ENCODE peak calls at places on chromosomes 6 and 20, in six cellular contexts. Y is IMR-90, R is mesenchymal stem cell, A is H1, F is trophoblast cell, V is neuronal stem cell. E is an unnamed sample.

GRCh38 chr6:23611776-23612381 is 514.1 kb upstream of the NRSN1 start:
- DNase-seq in Y (no peak), R (no peak), A (no peak), F (no peak), V (no peak), E (no peak)

GRCh38 chr6:53547815-53548496 is 3.1 kb upstream of the GCLC start:
- DNase-seq in Y (peak; percentile 97), R (peak; percentile 98), A (peak; percentile 74), F (peak; percentile 98), V (peak; percentile 89), E (peak; percentile 95)

GRCh38 chr20:41172296-41173140 is 35.2 kb downstream of the PLCG1 start:
- DNase-seq in Y (no peak), R (no peak), A (no peak), F (no peak), V (no peak), E (peak; percentile 33)

GRCh38 chr6:44257007-44257752 is at the start of gene SLC35B2:
- DNase-seq in Y (peak; percentile 67), R (peak; percentile 81), A (no peak), F (peak; percentile 35), V (peak; percentile 78), E (peak; percentile 83)

GRCh38 chr6:166488081-166488685 is 98.3 kb downstream of the RAMACL start:
- DNase-seq in Y (peak; percentile 39), R (peak; percentile 16), A (no peak), F (no peak), V (no peak), E (no peak)

GRCh38 chr20:63963784-63964301 is 5.9 kb downstream of the ZNF512B start:
- DNase-seq in Y (no peak), R (no peak), A (no peak), F (no peak), V (no peak), E (no peak)

GRCh38 chr6:11525468-11526155 is 11.9 kb upstream of the TMEM170B start:
- DNase-seq in Y (peak; percentile 13), R (peak; percentile 74), A (no peak), F (peak; percentile 36), V (no peak), E (no peak)

GRCh38 chr6:56851104-56851503 is 103.8 kb upstream of the BEND6 start:
- DNase-seq in Y (peak; percentile 74), R (peak; percentile 68), A (no peak), F (no peak), V (no peak), E (peak; percentile 60)

GRCh38 chr6:126156973-126157372 is 170.6 kb downstream of the TRMT11 start:
- DNase-seq in Y (no peak), R (no peak), A (no peak), F (no peak), V (no peak), E (no peak)

GRCh38 chr6:37182736-37183590 is 13.0 kb downstream of the PIM1 start:
- DNase-seq in Y (no peak), R (no peak), A (no peak), F (no peak), V (no peak), E (no peak)

GRCh38 chr6:37256692-37257319 is 766 bp upstream of the TBC1D22B start:
- DNase-seq in Y (peak; percentile 66), R (peak; percentile 48), A (no peak), F (peak; percentile 13), V (no peak), E (no peak)

GRCh38 chr6:6820688-6821238 is 232.2 kb downstream of the LY86 start:
- DNase-seq in Y (no peak), R (no peak), A (peak; percentile 62), F (no peak), V (peak; percentile 33), E (peak; percentile 78)

GRCh38 chr6:134714679-134715078 is 235.2 kb downstream of the ALDH8A1 start:
- DNase-seq in Y (peak; percentile 35), R (peak; percentile 78), A (no peak), F (peak; percentile 64), V (no peak), E (no peak)

GRCh38 chr20:13183005-13183404 is 38.1 kb upstream of the ISM1 start:
- DNase-seq in Y (no peak), R (no peak), A (no peak), F (no peak), V (no peak), E (no peak)

GRCh38 chr20:44154521-44155001 is 32.4 kb downstream of the JPH2 start:
- DNase-seq in Y (no peak), R (peak; percentile 7), A (no peak), F (peak; percentile 73), V (no peak), E (no peak)

GRCh38 chr20:47677314-47678129 is 107.8 kb downstream of the SULF2 start:
- DNase-seq in Y (peak; percentile 16), R (peak; percentile 33), A (peak; percentile 59), F (peak; percentile 71), V (peak; percentile 47), E (peak; percentile 88)

GRCh38 chr6:166540631-166541331 is 45.7 kb downstream of the RAMACL start:
- DNase-seq in Y (peak; percentile 17), R (no peak), A (no peak), F (no peak), V (no peak), E (no peak)

GRCh38 chr6:45655630-45656422 is 278.1 kb upstream of the SUPT3H start:
- DNase-seq in Y (peak; percentile 99), R (peak; percentile 98), A (no peak), F (peak; percentile 86), V (no peak), E (no peak)

GRCh38 chr6:93731306-93731705 is 311.9 kb upstream of the EPHA7 start:
- DNase-seq in Y (no peak), R (no peak), A (no peak), F (no peak), V (no peak), E (no peak)

GRCh38 chr6:101110814-101111213 is 229.7 kb upstream of the ASCC3 start:
- DNase-seq in Y (peak; percentile 2), R (no peak), A (no peak), F (no peak), V (no peak), E (no peak)

GRCh38 chr6:106782524-106783265 is 153.3 kb downstream of the QRSL1 start:
- DNase-seq in Y (no peak), R (peak; percentile 32), A (no peak), F (peak; percentile 94), V (no peak), E (no peak)

GRCh38 chr6:69735029-69735428 is 61.8 kb downstream of the LMBRD1 start:
- DNase-seq in Y (no peak), R (no peak), A (no peak), F (no peak), V (no peak), E (no peak)

DNA sequence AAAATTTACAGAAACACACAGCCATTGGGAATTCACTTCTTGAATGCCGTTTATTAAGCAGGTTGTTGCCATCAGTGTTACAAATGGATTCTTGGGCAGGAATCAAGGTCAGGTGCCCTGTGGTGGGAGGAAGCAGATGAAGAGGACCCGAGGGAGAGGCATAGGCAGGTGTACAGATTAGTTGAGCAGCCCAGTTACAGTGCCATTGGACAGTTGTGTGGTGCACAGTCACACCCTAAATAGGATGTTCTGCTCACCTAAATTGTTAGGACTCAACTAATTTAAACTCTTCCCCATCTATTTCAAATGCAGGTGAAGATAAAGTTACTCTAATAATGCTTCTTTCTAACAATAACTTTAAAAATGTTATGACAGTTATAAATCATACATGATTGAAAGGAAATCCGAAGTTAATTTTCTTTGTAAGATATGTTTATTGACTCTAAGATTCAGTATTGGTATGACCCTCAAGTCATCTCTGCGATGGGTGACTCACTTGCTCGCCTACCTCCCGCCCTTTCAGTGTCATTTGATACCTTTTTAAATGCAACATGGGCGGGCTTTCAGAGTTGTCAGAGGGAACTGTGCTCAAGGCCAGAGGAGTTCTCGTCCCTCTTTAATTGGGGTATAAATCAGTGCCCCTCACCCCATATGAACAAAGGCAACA is 35.0 kb downstream of the DSE start:
- DNase-seq in Y (peak; percentile 86), R (no peak), A (no peak), F (no peak), V (no peak), E (peak; percentile 56)
- H2AFZ ChIP-seq in Y (peak overlapping the region; percentile 49), R (no peak overlapping the region), A (no peak overlapping the region), F (no peak overlapping the region), V (no peak overlapping the region), E (no peak overlapping the region)

GRCh38 chr20:52828199-52828598 is 144.0 kb upstream of the TSHZ2 start:
- DNase-seq in Y (no peak), R (no peak), A (no peak), F (no peak), V (no peak), E (no peak)

GRCh38 chr20:52829111-52829510 is 143.0 kb upstream of the TSHZ2 start:
- DNase-seq in Y (no peak), R (no peak), A (no peak), F (no peak), V (no peak), E (no peak)

GRCh38 chr20:52833901-52834300 is 138.3 kb upstream of the TSHZ2 start:
- DNase-seq in Y (no peak), R (no peak), A (no peak), F (peak; percentile 21), V (no peak), E (no peak)

GRCh38 chr20:52832151-52832550 is 140.0 kb upstream of the TSHZ2 start:
- DNase-seq in Y (no peak), R (no peak), A (no peak), F (no peak), V (no peak), E (no peak)

GRCh38 chr20:52830598-52830997 is 141.6 kb upstream of the TSHZ2 start:
- DNase-seq in Y (no peak), R (no peak), A (no peak), F (no peak), V (no peak), E (no peak)
- H3K14ac ChIP-seq in Y (no peak overlapping the region), R (no peak overlapping the region), A (no peak overlapping the region), F (no peak overlapping the region), V (no peak overlapping the region), E (no peak overlapping the region)

GRCh38 chr20:38150595-38151170 is 14.4 kb downstream of the TGM2 start:
- DNase-seq in Y (no peak), R (no peak), A (no peak), F (no peak), V (no peak), E (no peak)
- H3K27ac ChIP-seq in Y (no peak overlapping the region), R (no peak overlapping the region), A (no peak overlapping the region), F (no peak overlapping the region), V (no peak overlapping the region), E (no peak overlapping the region)

GRCh38 chr6:140855520-140855919 is 1277.2 kb upstream of the GJE1 start:
- DNase-seq in Y (peak; percentile 29), R (no peak), A (no peak), F (no peak), V (no peak), E (no peak)

GRCh38 chr6:140850438-140850837 is 1282.3 kb upstream of the GJE1 start:
- DNase-seq in Y (peak; percentile 70), R (peak; percentile 57), A (no peak), F (no peak), V (no peak), E (no peak)

GRCh38 chr6:140857734-140858380 is 1274.9 kb upstream of the GJE1 start:
- DNase-seq in Y (peak; percentile 95), R (peak; percentile 85), A (no peak), F (peak; percentile 4), V (no peak), E (no peak)

GRCh38 chr6:140858381-140858971 is 1274.2 kb upstream of the GJE1 start:
- DNase-seq in Y (peak; percentile 52), R (peak; percentile 50), A (no peak), F (peak; percentile 51), V (no peak), E (no peak)

DNA sequence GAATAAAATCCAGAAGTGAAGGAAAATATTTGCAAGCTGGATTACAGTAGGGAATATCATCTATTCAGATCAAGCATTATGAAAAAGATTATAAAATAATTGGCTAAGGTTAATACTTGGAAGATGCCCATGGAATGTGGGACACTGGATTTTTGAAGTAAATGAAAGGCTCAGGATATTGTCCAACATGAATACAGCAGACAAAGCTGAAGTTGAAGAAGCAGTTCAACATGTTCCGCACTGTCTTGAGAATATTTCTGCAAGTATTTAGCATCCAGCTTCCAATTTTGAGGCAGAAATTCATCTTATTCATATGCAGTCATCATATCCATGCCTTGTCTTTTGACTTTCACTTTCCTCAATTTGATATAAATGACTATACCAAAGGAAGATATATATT is 1278.4 kb upstream of the GJE1 start:
- DNase-seq in Y (no peak), R (no peak), A (no peak), F (no peak), V (no peak), E (no peak)
- H2AFZ ChIP-seq in Y (no peak overlapping the region), R (no peak overlapping the region), A (no peak overlapping the region), F (no peak overlapping the region), V (no peak overlapping the region), E (no peak overlapping the region)

E was measured in H9.